ENCODE peak calls at places on chromosomes 7 and 10, in five cellular contexts. One of them, this sample, is unnamed.

GRCh38 chr7:87129332-87129731 is 22.9 kb upstream of the DMTF1 start:
- DNase-seq in astrocyte of the spinal cord: no peak
- DNase-seq in WERI-Rb-1: no peak
- DNase-seq in brain microvascular endothelial cell: no peak
- DNase-seq in IMR-90: no peak
- DNase-seq in this sample: no peak

GRCh38 chr7:34337163-34337562 is 320.9 kb upstream of the NPSR1 start:
- DNase-seq in astrocyte of the spinal cord: no peak
- DNase-seq in WERI-Rb-1: no peak
- DNase-seq in brain microvascular endothelial cell: no peak
- DNase-seq in IMR-90: no peak
- DNase-seq in this sample: no peak

GRCh38 chr10:30996481-30996980 is 35.1 kb downstream of the ZNF438 start:
- DNase-seq in astrocyte of the spinal cord: no peak
- DNase-seq in WERI-Rb-1: no peak
- DNase-seq in brain microvascular endothelial cell: no peak
- DNase-seq in IMR-90: no peak
- DNase-seq in this sample: no peak

GRCh38 chr7:140640727-140641531 is at the start of gene DENND2A:
- DNase-seq in astrocyte of the spinal cord: peak
- DNase-seq in WERI-Rb-1: peak
- DNase-seq in brain microvascular endothelial cell: no peak
- DNase-seq in IMR-90: peak
- DNase-seq in this sample: peak

GRCh38 chr10:34966440-34966839 is 123.7 kb downstream of the CUL2 start:
- DNase-seq in astrocyte of the spinal cord: peak
- DNase-seq in WERI-Rb-1: no peak
- DNase-seq in brain microvascular endothelial cell: no peak
- DNase-seq in IMR-90: peak
- DNase-seq in this sample: peak

GRCh38 chr10:94614558-94614957 is 69.0 kb downstream of the HELLS start:
- DNase-seq in astrocyte of the spinal cord: no peak
- DNase-seq in WERI-Rb-1: no peak
- DNase-seq in brain microvascular endothelial cell: no peak
- DNase-seq in IMR-90: no peak
- DNase-seq in this sample: no peak

GRCh38 chr10:129941199-129942018 is 22.7 kb downstream of the EBF3 start:
- DNase-seq in astrocyte of the spinal cord: no peak
- DNase-seq in WERI-Rb-1: peak
- DNase-seq in brain microvascular endothelial cell: no peak
- DNase-seq in IMR-90: no peak
- DNase-seq in this sample: no peak

GRCh38 chr7:132455306-132455705 is 121.0 kb downstream of the PLXNA4 start:
- DNase-seq in astrocyte of the spinal cord: no peak
- DNase-seq in WERI-Rb-1: no peak
- DNase-seq in brain microvascular endothelial cell: no peak
- DNase-seq in IMR-90: no peak
- DNase-seq in this sample: no peak

GRCh38 chr7:155437836-155438235 is 20.1 kb upstream of the EN2 start:
- DNase-seq in astrocyte of the spinal cord: no peak
- DNase-seq in WERI-Rb-1: no peak
- DNase-seq in brain microvascular endothelial cell: no peak
- DNase-seq in IMR-90: no peak
- DNase-seq in this sample: no peak

GRCh38 chr7:24637706-24638105 is 64.5 kb downstream of the PALS2 start:
- DNase-seq in astrocyte of the spinal cord: no peak
- DNase-seq in WERI-Rb-1: no peak
- DNase-seq in brain microvascular endothelial cell: no peak
- DNase-seq in IMR-90: no peak
- DNase-seq in this sample: peak

GRCh38 chr10:49310460-49310859 is 11.5 kb downstream of the C10orf71 start:
- DNase-seq in astrocyte of the spinal cord: no peak
- DNase-seq in WERI-Rb-1: no peak
- DNase-seq in brain microvascular endothelial cell: no peak
- DNase-seq in IMR-90: no peak
- DNase-seq in this sample: peak

GRCh38 chr7:54960517-54960916 is 58.3 kb upstream of the EGFR start:
- DNase-seq in astrocyte of the spinal cord: peak
- DNase-seq in WERI-Rb-1: no peak
- DNase-seq in brain microvascular endothelial cell: peak
- DNase-seq in IMR-90: peak
- DNase-seq in this sample: peak

GRCh38 chr7:41134242-41134872 is 568.5 kb downstream of the INHBA start:
- DNase-seq in astrocyte of the spinal cord: peak
- DNase-seq in WERI-Rb-1: no peak
- DNase-seq in brain microvascular endothelial cell: peak
- DNase-seq in IMR-90: peak
- DNase-seq in this sample: peak

GRCh38 chr10:125797424-125797823 is 21.8 kb upstream of the MMP21 start:
- DNase-seq in astrocyte of the spinal cord: no peak
- DNase-seq in WERI-Rb-1: no peak
- DNase-seq in brain microvascular endothelial cell: no peak
- DNase-seq in IMR-90: no peak
- DNase-seq in this sample: no peak

GRCh38 chr7:115043605-115044004 is 121.7 kb downstream of the MDFIC start:
- DNase-seq in astrocyte of the spinal cord: no peak
- DNase-seq in WERI-Rb-1: no peak
- DNase-seq in brain microvascular endothelial cell: no peak
- DNase-seq in IMR-90: no peak
- DNase-seq in this sample: peak

GRCh38 chr10:125060486-125060850 is 99.9 kb downstream of the CTBP2 start:
- DNase-seq in astrocyte of the spinal cord: peak
- DNase-seq in WERI-Rb-1: no peak
- DNase-seq in brain microvascular endothelial cell: peak
- DNase-seq in IMR-90: peak
- DNase-seq in this sample: peak

GRCh38 chr10:67119648-67120047 is 193.8 kb downstream of the LRRTM3 start:
- DNase-seq in astrocyte of the spinal cord: peak
- DNase-seq in WERI-Rb-1: no peak
- DNase-seq in brain microvascular endothelial cell: peak
- DNase-seq in IMR-90: no peak
- DNase-seq in this sample: peak

GRCh38 chr10:4103586-4103985 is 318.6 kb upstream of the KLF6 start:
- DNase-seq in astrocyte of the spinal cord: no peak
- DNase-seq in WERI-Rb-1: no peak
- DNase-seq in brain microvascular endothelial cell: no peak
- DNase-seq in IMR-90: no peak
- DNase-seq in this sample: peak

GRCh38 chr10:943334-944033 is 12.0 kb upstream of the LARP4B start:
- DNase-seq in astrocyte of the spinal cord: no peak
- DNase-seq in WERI-Rb-1: no peak
- DNase-seq in brain microvascular endothelial cell: no peak
- DNase-seq in IMR-90: no peak
- DNase-seq in this sample: no peak

GRCh38 chr7:54813398-54813797 is 54.4 kb upstream of the SEC61G start:
- DNase-seq in astrocyte of the spinal cord: peak
- DNase-seq in WERI-Rb-1: no peak
- DNase-seq in brain microvascular endothelial cell: no peak
- DNase-seq in IMR-90: no peak
- DNase-seq in this sample: no peak

GRCh38 chr10:51436805-51437204 is 262.6 kb downstream of the CSTF2T start:
- DNase-seq in astrocyte of the spinal cord: no peak
- DNase-seq in WERI-Rb-1: no peak
- DNase-seq in brain microvascular endothelial cell: no peak
- DNase-seq in IMR-90: no peak
- DNase-seq in this sample: no peak

GRCh38 chr10:58177362-58177947 is 90.2 kb downstream of the IPMK start:
- DNase-seq in astrocyte of the spinal cord: peak
- DNase-seq in WERI-Rb-1: no peak
- DNase-seq in brain microvascular endothelial cell: no peak
- DNase-seq in IMR-90: peak
- DNase-seq in this sample: peak

GRCh38 chr10:30052062-30052461 is 7.3 kb downstream of the JCAD start:
- DNase-seq in astrocyte of the spinal cord: no peak
- DNase-seq in WERI-Rb-1: no peak
- DNase-seq in brain microvascular endothelial cell: no peak
- DNase-seq in IMR-90: peak
- DNase-seq in this sample: peak

GRCh38 chr7:91772100-91772794 is 108.3 kb downstream of the MTERF1 start:
- DNase-seq in astrocyte of the spinal cord: peak
- DNase-seq in WERI-Rb-1: no peak
- DNase-seq in brain microvascular endothelial cell: peak
- DNase-seq in IMR-90: no peak
- DNase-seq in this sample: peak

GRCh38 chr7:100662377-100662776 is 6.1 kb upstream of the ACTL6B start:
- DNase-seq in astrocyte of the spinal cord: no peak
- DNase-seq in WERI-Rb-1: no peak
- DNase-seq in brain microvascular endothelial cell: no peak
- DNase-seq in IMR-90: no peak
- DNase-seq in this sample: no peak

GRCh38 chr7:125529237-125529636 is 599.6 kb upstream of the POT1 start:
- DNase-seq in astrocyte of the spinal cord: no peak
- DNase-seq in WERI-Rb-1: no peak
- DNase-seq in brain microvascular endothelial cell: no peak
- DNase-seq in IMR-90: no peak
- DNase-seq in this sample: no peak

DNA sequence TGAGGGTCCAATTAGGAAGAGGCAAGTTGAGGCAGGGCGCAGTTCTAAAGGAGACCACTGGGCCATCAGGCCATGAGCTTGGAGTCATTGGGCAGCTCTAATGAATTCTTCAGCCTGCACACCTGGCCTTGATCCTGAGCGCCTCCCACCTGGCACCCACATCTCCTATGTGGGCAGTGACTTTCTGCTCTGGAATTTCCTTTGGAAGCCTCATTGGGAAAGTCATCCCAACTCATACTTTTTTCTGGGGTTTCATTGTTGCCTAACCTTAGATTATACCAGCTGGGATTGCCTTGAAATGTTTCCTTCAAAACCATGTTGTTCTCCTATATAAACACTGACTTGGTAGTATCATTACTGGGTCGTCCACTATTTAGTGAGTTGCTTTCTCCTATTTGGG is 54.1 kb downstream of the PLPP4 start:
- DNase-seq in astrocyte of the spinal cord: peak
- DNase-seq in WERI-Rb-1: no peak
- DNase-seq in brain microvascular endothelial cell: no peak
- DNase-seq in IMR-90: no peak
- DNase-seq in this sample: peak
- TF ChIP-seq CTCF in astrocyte of the spinal cord: peak
- TF ChIP-seq CTCF in WERI-Rb-1: no peak
- TF ChIP-seq CTCF in brain microvascular endothelial cell: peak
- TF ChIP-seq CTCF in IMR-90: no peak
- TF ChIP-seq CTCF in this sample: no peak

GRCh38 chr10:110892602-110893001 is 20.9 kb downstream of the PDCD4 start:
- DNase-seq in astrocyte of the spinal cord: no peak
- DNase-seq in WERI-Rb-1: no peak
- DNase-seq in brain microvascular endothelial cell: no peak
- DNase-seq in IMR-90: no peak
- DNase-seq in this sample: no peak

GRCh38 chr10:110898391-110898790 is 20.6 kb downstream of the BBIP1 start:
- DNase-seq in astrocyte of the spinal cord: peak
- DNase-seq in WERI-Rb-1: no peak
- DNase-seq in brain microvascular endothelial cell: no peak
- DNase-seq in IMR-90: peak
- DNase-seq in this sample: peak

GRCh38 chr10:110897184-110897583 is 21.8 kb downstream of the BBIP1 start:
- DNase-seq in astrocyte of the spinal cord: no peak
- DNase-seq in WERI-Rb-1: no peak
- DNase-seq in brain microvascular endothelial cell: no peak
- DNase-seq in IMR-90: no peak
- DNase-seq in this sample: no peak

DNA sequence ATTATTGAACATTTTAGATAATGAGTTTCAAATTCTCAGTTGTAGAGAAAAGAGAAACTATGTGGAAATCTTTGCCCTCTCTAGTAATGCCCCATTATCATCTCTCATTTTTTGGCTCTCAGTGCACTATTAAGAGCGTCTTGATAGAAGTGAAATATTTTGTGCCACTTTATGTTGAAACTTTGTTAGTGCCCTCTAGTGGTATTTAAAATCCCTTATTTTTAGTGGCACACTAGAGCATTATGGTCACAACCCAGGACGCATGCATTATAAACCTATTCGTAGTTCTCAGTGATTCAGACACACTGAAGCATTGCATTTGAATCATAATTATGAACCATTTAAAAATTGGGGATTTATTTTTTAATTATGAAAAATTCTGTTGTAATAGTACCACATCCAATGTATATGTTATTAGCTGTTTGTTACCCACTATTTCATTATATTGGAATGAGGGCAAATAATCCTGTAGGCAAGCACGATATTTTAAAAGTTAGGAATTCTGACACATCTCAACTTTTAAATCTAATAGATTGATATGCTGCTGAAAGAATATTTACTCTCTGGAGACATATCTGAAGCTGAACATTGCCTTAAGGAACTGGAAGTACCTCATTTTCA is 21.9 kb downstream of the PDCD4 start:
- DNase-seq in astrocyte of the spinal cord: peak
- DNase-seq in WERI-Rb-1: no peak
- DNase-seq in brain microvascular endothelial cell: no peak
- DNase-seq in IMR-90: peak
- DNase-seq in this sample: peak
- TF ChIP-seq CTCF in astrocyte of the spinal cord: peak
- TF ChIP-seq CTCF in WERI-Rb-1: no peak
- TF ChIP-seq CTCF in brain microvascular endothelial cell: peak
- TF ChIP-seq CTCF in IMR-90: peak
- TF ChIP-seq CTCF in this sample: peak

GRCh38 chr10:65620404-65621048 is 1305.3 kb upstream of the LRRTM3 start:
- DNase-seq in astrocyte of the spinal cord: no peak
- DNase-seq in WERI-Rb-1: no peak
- DNase-seq in brain microvascular endothelial cell: no peak
- DNase-seq in IMR-90: no peak
- DNase-seq in this sample: no peak
- TF ChIP-seq CTCF in astrocyte of the spinal cord: no peak
- TF ChIP-seq CTCF in WERI-Rb-1: no peak
- TF ChIP-seq CTCF in brain microvascular endothelial cell: no peak
- TF ChIP-seq CTCF in IMR-90: no peak
- TF ChIP-seq CTCF in this sample: no peak

GRCh38 chr7:20199015-20199737 is 18.0 kb downstream of the MACC1 start:
- DNase-seq in astrocyte of the spinal cord: peak
- DNase-seq in WERI-Rb-1: no peak
- DNase-seq in brain microvascular endothelial cell: peak
- DNase-seq in IMR-90: peak
- DNase-seq in this sample: peak

GRCh38 chr7:20198295-20198694 is 18.9 kb downstream of the MACC1 start:
- DNase-seq in astrocyte of the spinal cord: no peak
- DNase-seq in WERI-Rb-1: no peak
- DNase-seq in brain microvascular endothelial cell: no peak
- DNase-seq in IMR-90: no peak
- DNase-seq in this sample: no peak

GRCh38 chr7:20197125-20197524 is 20.1 kb downstream of the MACC1 start:
- DNase-seq in astrocyte of the spinal cord: peak
- DNase-seq in WERI-Rb-1: no peak
- DNase-seq in brain microvascular endothelial cell: no peak
- DNase-seq in IMR-90: peak
- DNase-seq in this sample: no peak

GRCh38 chr7:20200361-20200760 is 16.8 kb downstream of the MACC1 start:
- DNase-seq in astrocyte of the spinal cord: no peak
- DNase-seq in WERI-Rb-1: no peak
- DNase-seq in brain microvascular endothelial cell: no peak
- DNase-seq in IMR-90: no peak
- DNase-seq in this sample: no peak

DNA sequence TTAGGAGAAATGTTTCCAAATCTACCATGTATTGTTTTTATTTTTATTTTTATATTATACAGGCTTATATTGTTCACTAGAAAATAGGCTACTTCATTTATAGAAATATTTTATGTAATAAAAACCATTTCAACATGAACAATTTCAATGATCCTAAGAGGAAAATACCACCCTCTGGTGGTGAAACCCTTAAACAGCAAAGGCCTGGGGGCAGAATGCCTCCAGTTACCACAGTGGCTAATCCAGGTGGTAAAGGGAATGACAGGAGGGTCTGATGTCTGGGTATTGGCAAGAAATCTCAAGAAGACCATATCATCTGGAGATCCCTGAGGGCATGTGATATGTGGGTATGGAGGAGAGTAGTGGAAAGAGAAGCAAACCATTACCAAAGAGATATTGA is 19.3 kb downstream of the MACC1 start:
- DNase-seq in astrocyte of the spinal cord: no peak
- DNase-seq in WERI-Rb-1: no peak
- DNase-seq in brain microvascular endothelial cell: no peak
- DNase-seq in IMR-90: no peak
- DNase-seq in this sample: no peak
- TF ChIP-seq CTCF in astrocyte of the spinal cord: peak
- TF ChIP-seq CTCF in WERI-Rb-1: peak
- TF ChIP-seq CTCF in brain microvascular endothelial cell: peak
- TF ChIP-seq CTCF in IMR-90: peak
- TF ChIP-seq CTCF in this sample: peak

This sample was measured in cardiac fibroblast.